ENCODE peak calls at places on chromosomes 16 and 17, in four cellular contexts. One of them, this sample, is unnamed.

GRCh38 chr16:85715169-85716015 is 26.6 kb upstream of the GINS2 start:
- DNase-seq in thoracic aorta: no peak
- DNase-seq in GM23338: peak
- DNase-seq in germinal center: no peak
- DNase-seq in this sample: peak

GRCh38 chr16:49495151-49495566 is 121.6 kb downstream of the C16orf78 start:
- DNase-seq in germinal center: no peak
- DNase-seq in GM23338: no peak
- DNase-seq in thoracic aorta: no peak
- DNase-seq in this sample: no peak

GRCh38 chr17:49914664-49915063 is 54.3 kb upstream of the DLX4 start:
- DNase-seq in GM23338: no peak
- DNase-seq in germinal center: no peak
- DNase-seq in thoracic aorta: no peak
- DNase-seq in this sample: no peak

GRCh38 chr16:68792465-68793324 is 50.6 kb upstream of the TANGO6 start:
- DNase-seq in thoracic aorta: no peak
- DNase-seq in GM23338: peak
- DNase-seq in germinal center: no peak
- DNase-seq in this sample: no peak

GRCh38 chr17:80264048-80264792 is 3.6 kb downstream of the RNF213 start:
- DNase-seq in germinal center: peak
- DNase-seq in thoracic aorta: no peak
- DNase-seq in GM23338: no peak
- DNase-seq in this sample: no peak

GRCh38 chr17:59401725-59402124 is 70.3 kb downstream of the YPEL2 start:
- DNase-seq in germinal center: no peak
- DNase-seq in thoracic aorta: no peak
- DNase-seq in GM23338: no peak
- DNase-seq in this sample: no peak

GRCh38 chr16:56190903-56191806 is at the start of gene GNAO1:
- DNase-seq in GM23338: peak
- DNase-seq in thoracic aorta: no peak
- DNase-seq in germinal center: peak
- DNase-seq in this sample: peak

GRCh38 chr17:70562137-70562536 is 392.8 kb downstream of the KCNJ2 start:
- DNase-seq in GM23338: no peak
- DNase-seq in germinal center: no peak
- DNase-seq in thoracic aorta: no peak
- DNase-seq in this sample: no peak

GRCh38 chr17:49887744-49888360 is 40.0 kb upstream of the TAC4 start:
- DNase-seq in germinal center: no peak
- DNase-seq in thoracic aorta: no peak
- DNase-seq in GM23338: no peak
- DNase-seq in this sample: peak

GRCh38 chr16:66728117-66728787 is 23.2 kb downstream of the DYNC1LI2 start:
- DNase-seq in GM23338: peak
- DNase-seq in thoracic aorta: no peak
- DNase-seq in germinal center: peak
- DNase-seq in this sample: no peak

GRCh38 chr17:63840591-63841349 is 1.7 kb downstream of the SMARCD2 start:
- DNase-seq in GM23338: no peak
- DNase-seq in thoracic aorta: no peak
- DNase-seq in germinal center: no peak
- DNase-seq in this sample: no peak

GRCh38 chr17:78558181-78558850 is 18.9 kb downstream of the DNAH17 start:
- DNase-seq in germinal center: no peak
- DNase-seq in thoracic aorta: no peak
- DNase-seq in GM23338: no peak
- DNase-seq in this sample: no peak

GRCh38 chr17:77501101-77501566 is 360.4 kb downstream of the SEC14L1 start:
- DNase-seq in germinal center: no peak
- DNase-seq in GM23338: peak
- DNase-seq in thoracic aorta: no peak
- DNase-seq in this sample: no peak

GRCh38 chr16:86212706-86213426 is 297.5 kb upstream of the FOXF1 start:
- DNase-seq in thoracic aorta: no peak
- DNase-seq in GM23338: no peak
- DNase-seq in germinal center: no peak
- DNase-seq in this sample: no peak

GRCh38 chr17:12993631-12994030 is 24.2 kb downstream of the ELAC2 start:
- DNase-seq in germinal center: no peak
- DNase-seq in GM23338: no peak
- DNase-seq in thoracic aorta: no peak
- DNase-seq in this sample: no peak

GRCh38 chr16:50509521-50510341 is 38.5 kb upstream of the NKD1 start:
- DNase-seq in germinal center: peak
- DNase-seq in GM23338: peak
- DNase-seq in thoracic aorta: no peak
- DNase-seq in this sample: no peak

GRCh38 chr17:83195330-83196087 is 116.1 kb downstream of the METRNL start:
- DNase-seq in GM23338: no peak
- DNase-seq in germinal center: no peak
- DNase-seq in thoracic aorta: peak
- DNase-seq in this sample: peak

GRCh38 chr17:72421128-72422092 is 300.6 kb downstream of the SOX9 start:
- DNase-seq in GM23338: no peak
- DNase-seq in germinal center: peak
- DNase-seq in thoracic aorta: no peak
- DNase-seq in this sample: peak

GRCh38 chr17:50660042-50660886 is 25.6 kb downstream of the ABCC3 start:
- DNase-seq in thoracic aorta: no peak
- DNase-seq in GM23338: no peak
- DNase-seq in germinal center: no peak
- DNase-seq in this sample: peak

GRCh38 chr16:1691956-1692355 is 13.9 kb downstream of the JPT2 start:
- DNase-seq in thoracic aorta: no peak
- DNase-seq in germinal center: no peak
- DNase-seq in GM23338: no peak
- DNase-seq in this sample: no peak

GRCh38 chr17:61469474-61469873 is 17.3 kb downstream of the TBX4 start:
- DNase-seq in germinal center: no peak
- DNase-seq in GM23338: no peak
- DNase-seq in thoracic aorta: no peak
- DNase-seq in this sample: no peak

This sample was measured in breast epithelium.